ENCODE peak calls at places on chromosome 15, in ten cellular contexts. One of them, this sample, is unnamed.

GRCh38 chr15:38196116-38196515 is 56.5 kb upstream of the SPRED1 start:
- DNase-seq in GM12892: no peak
- DNase-seq in breast epithelium: no peak
- DNase-seq in SK-N-MC: no peak
- DNase-seq in K562: no peak
- DNase-seq in HL-60: no peak
- DNase-seq in HCT116: no peak
- DNase-seq in sigmoid colon: no peak
- DNase-seq in stomach: no peak
- DNase-seq in GM23338: no peak
- DNase-seq in this sample: no peak

GRCh38 chr15:29470794-29471193 is 201.2 kb upstream of the NSMCE3 start:
- DNase-seq in K562: no peak
- DNase-seq in HL-60: no peak
- DNase-seq in stomach: no peak
- DNase-seq in HCT116: no peak
- DNase-seq in sigmoid colon: no peak
- DNase-seq in breast epithelium: no peak
- DNase-seq in SK-N-MC: no peak
- DNase-seq in GM12892: no peak
- DNase-seq in GM23338: no peak
- DNase-seq in this sample: no peak

GRCh38 chr15:38479286-38479685 is 25.4 kb downstream of the FAM98B start:
- DNase-seq in stomach: no peak
- DNase-seq in HCT116: no peak
- DNase-seq in sigmoid colon: no peak
- DNase-seq in GM12892: no peak
- DNase-seq in GM23338: no peak
- DNase-seq in K562: no peak
- DNase-seq in HL-60: no peak
- DNase-seq in SK-N-MC: no peak
- DNase-seq in breast epithelium: no peak
- DNase-seq in this sample: no peak

GRCh38 chr15:69138963-69139362 is 21.5 kb upstream of the GLCE start:
- DNase-seq in GM23338: peak
- DNase-seq in stomach: no peak
- DNase-seq in breast epithelium: no peak
- DNase-seq in K562: no peak
- DNase-seq in GM12892: no peak
- DNase-seq in SK-N-MC: no peak
- DNase-seq in sigmoid colon: no peak
- DNase-seq in HL-60: no peak
- DNase-seq in HCT116: no peak
- DNase-seq in this sample: no peak

GRCh38 chr15:91874992-91875651 is 21.6 kb downstream of the SLCO3A1 start:
- DNase-seq in stomach: no peak
- DNase-seq in GM12892: no peak
- DNase-seq in sigmoid colon: no peak
- DNase-seq in breast epithelium: no peak
- DNase-seq in HCT116: no peak
- DNase-seq in K562: no peak
- DNase-seq in GM23338: peak
- DNase-seq in HL-60: no peak
- DNase-seq in SK-N-MC: no peak
- DNase-seq in this sample: peak

GRCh38 chr15:74850398-74850797 is 7.4 kb upstream of the ULK3 start:
- DNase-seq in stomach: no peak
- DNase-seq in GM23338: no peak
- DNase-seq in HL-60: no peak
- DNase-seq in sigmoid colon: no peak
- DNase-seq in SK-N-MC: no peak
- DNase-seq in K562: no peak
- DNase-seq in HCT116: no peak
- DNase-seq in breast epithelium: no peak
- DNase-seq in GM12892: no peak
- DNase-seq in this sample: no peak

GRCh38 chr15:86830304-86830703 is 750.6 kb downstream of the AGBL1 start:
- DNase-seq in HL-60: no peak
- DNase-seq in K562: no peak
- DNase-seq in stomach: no peak
- DNase-seq in HCT116: no peak
- DNase-seq in sigmoid colon: no peak
- DNase-seq in GM23338: no peak
- DNase-seq in GM12892: no peak
- DNase-seq in SK-N-MC: no peak
- DNase-seq in breast epithelium: no peak
- DNase-seq in this sample: no peak

GRCh38 chr15:89129123-89129815 is 41.0 kb downstream of the ABHD2 start:
- DNase-seq in HCT116: no peak
- DNase-seq in GM12892: peak
- DNase-seq in breast epithelium: no peak
- DNase-seq in stomach: peak
- DNase-seq in HL-60: peak
- DNase-seq in SK-N-MC: no peak
- DNase-seq in GM23338: peak
- DNase-seq in K562: peak
- DNase-seq in sigmoid colon: no peak
- DNase-seq in this sample: peak

GRCh38 chr15:91769919-91770318 is 83.6 kb upstream of the SLCO3A1 start:
- DNase-seq in GM12892: no peak
- DNase-seq in SK-N-MC: no peak
- DNase-seq in stomach: no peak
- DNase-seq in sigmoid colon: no peak
- DNase-seq in K562: no peak
- DNase-seq in HL-60: no peak
- DNase-seq in HCT116: no peak
- DNase-seq in breast epithelium: no peak
- DNase-seq in GM23338: no peak
- DNase-seq in this sample: no peak

GRCh38 chr15:70562906-70563305 is 200.5 kb downstream of the UACA start:
- DNase-seq in sigmoid colon: peak
- DNase-seq in SK-N-MC: no peak
- DNase-seq in breast epithelium: no peak
- DNase-seq in GM12892: no peak
- DNase-seq in HL-60: no peak
- DNase-seq in HCT116: no peak
- DNase-seq in GM23338: no peak
- DNase-seq in K562: no peak
- DNase-seq in stomach: no peak
- DNase-seq in this sample: no peak

GRCh38 chr15:80773122-80773551 is 6.0 kb upstream of the CEMIP start:
- DNase-seq in K562: no peak
- DNase-seq in HCT116: no peak
- DNase-seq in GM12892: no peak
- DNase-seq in sigmoid colon: no peak
- DNase-seq in HL-60: no peak
- DNase-seq in SK-N-MC: no peak
- DNase-seq in breast epithelium: no peak
- DNase-seq in GM23338: no peak
- DNase-seq in stomach: no peak
- DNase-seq in this sample: no peak

GRCh38 chr15:80769471-80770355 is 9.5 kb upstream of the CEMIP start:
- DNase-seq in GM23338: no peak
- DNase-seq in SK-N-MC: no peak
- DNase-seq in GM12892: no peak
- DNase-seq in sigmoid colon: no peak
- DNase-seq in breast epithelium: no peak
- DNase-seq in HCT116: no peak
- DNase-seq in K562: no peak
- DNase-seq in stomach: no peak
- DNase-seq in HL-60: no peak
- DNase-seq in this sample: no peak

GRCh38 chr15:80768158-80768557 is 11.0 kb upstream of the CEMIP start:
- DNase-seq in sigmoid colon: no peak
- DNase-seq in GM23338: no peak
- DNase-seq in K562: no peak
- DNase-seq in HCT116: no peak
- DNase-seq in stomach: no peak
- DNase-seq in SK-N-MC: no peak
- DNase-seq in GM12892: no peak
- DNase-seq in HL-60: no peak
- DNase-seq in breast epithelium: no peak
- DNase-seq in this sample: no peak

GRCh38 chr15:80773792-80774352 is 5.3 kb upstream of the CEMIP start:
- DNase-seq in stomach: no peak
- DNase-seq in breast epithelium: no peak
- DNase-seq in K562: no peak
- DNase-seq in HCT116: no peak
- DNase-seq in HL-60: no peak
- DNase-seq in SK-N-MC: no peak
- DNase-seq in GM12892: no peak
- DNase-seq in GM23338: no peak
- DNase-seq in sigmoid colon: no peak
- DNase-seq in this sample: no peak

GRCh38 chr15:80770356-80770705 is 8.8 kb upstream of the CEMIP start:
- DNase-seq in breast epithelium: no peak
- DNase-seq in K562: no peak
- DNase-seq in sigmoid colon: no peak
- DNase-seq in GM12892: no peak
- DNase-seq in SK-N-MC: no peak
- DNase-seq in HL-60: no peak
- DNase-seq in GM23338: no peak
- DNase-seq in HCT116: no peak
- DNase-seq in stomach: no peak
- DNase-seq in this sample: no peak
- TF ChIP-seq POLR2AphosphoS5 in breast epithelium: no peak
- TF ChIP-seq POLR2AphosphoS5 in K562: no peak
- TF ChIP-seq POLR2AphosphoS5 in sigmoid colon: no peak
- TF ChIP-seq POLR2AphosphoS5 in GM12892: no peak
- TF ChIP-seq POLR2AphosphoS5 in SK-N-MC: no peak
- TF ChIP-seq POLR2AphosphoS5 in HL-60: no peak
- TF ChIP-seq POLR2AphosphoS5 in GM23338: no peak
- TF ChIP-seq POLR2AphosphoS5 in HCT116: no peak
- TF ChIP-seq POLR2AphosphoS5 in stomach: no peak
- TF ChIP-seq POLR2AphosphoS5 in this sample: no peak

GRCh38 chr15:43775411-43775965 is 1.3 kb downstream of the ELL3 start:
- DNase-seq in SK-N-MC: no peak
- DNase-seq in breast epithelium: peak
- DNase-seq in stomach: peak
- DNase-seq in sigmoid colon: no peak
- DNase-seq in HCT116: peak
- DNase-seq in K562: no peak
- DNase-seq in HL-60: no peak
- DNase-seq in GM12892: no peak
- DNase-seq in GM23338: peak
- DNase-seq in this sample: no peak
- TF ChIP-seq POLR2AphosphoS5 in SK-N-MC: no peak
- TF ChIP-seq POLR2AphosphoS5 in breast epithelium: peak
- TF ChIP-seq POLR2AphosphoS5 in stomach: no peak
- TF ChIP-seq POLR2AphosphoS5 in sigmoid colon: peak
- TF ChIP-seq POLR2AphosphoS5 in HCT116: peak
- TF ChIP-seq POLR2AphosphoS5 in K562: no peak
- TF ChIP-seq POLR2AphosphoS5 in HL-60: no peak
- TF ChIP-seq POLR2AphosphoS5 in GM12892: no peak
- TF ChIP-seq POLR2AphosphoS5 in GM23338: peak
- TF ChIP-seq POLR2AphosphoS5 in this sample: peak

GRCh38 chr15:100720406-100720967 is 118.1 kb downstream of the ASB7 start:
- DNase-seq in sigmoid colon: no peak
- DNase-seq in GM23338: no peak
- DNase-seq in GM12892: no peak
- DNase-seq in breast epithelium: peak
- DNase-seq in stomach: no peak
- DNase-seq in SK-N-MC: no peak
- DNase-seq in HL-60: no peak
- DNase-seq in K562: no peak
- DNase-seq in HCT116: no peak
- DNase-seq in this sample: no peak

GRCh38 chr15:100723323-100723801 is 121.0 kb downstream of the ASB7 start:
- DNase-seq in sigmoid colon: no peak
- DNase-seq in SK-N-MC: no peak
- DNase-seq in GM12892: no peak
- DNase-seq in stomach: no peak
- DNase-seq in GM23338: no peak
- DNase-seq in K562: no peak
- DNase-seq in HL-60: no peak
- DNase-seq in breast epithelium: peak
- DNase-seq in HCT116: peak
- DNase-seq in this sample: peak

GRCh38 chr15:100725121-100726069 is 123.0 kb downstream of the ASB7 start:
- DNase-seq in sigmoid colon: no peak
- DNase-seq in HCT116: no peak
- DNase-seq in HL-60: no peak
- DNase-seq in GM12892: no peak
- DNase-seq in stomach: no peak
- DNase-seq in K562: no peak
- DNase-seq in GM23338: no peak
- DNase-seq in breast epithelium: peak
- DNase-seq in SK-N-MC: no peak
- DNase-seq in this sample: peak

GRCh38 chr15:100722551-100723322 is 120.3 kb downstream of the ASB7 start:
- DNase-seq in sigmoid colon: no peak
- DNase-seq in K562: no peak
- DNase-seq in HL-60: no peak
- DNase-seq in GM12892: no peak
- DNase-seq in breast epithelium: no peak
- DNase-seq in HCT116: no peak
- DNase-seq in stomach: no peak
- DNase-seq in GM23338: no peak
- DNase-seq in SK-N-MC: no peak
- DNase-seq in this sample: no peak

DNA sequence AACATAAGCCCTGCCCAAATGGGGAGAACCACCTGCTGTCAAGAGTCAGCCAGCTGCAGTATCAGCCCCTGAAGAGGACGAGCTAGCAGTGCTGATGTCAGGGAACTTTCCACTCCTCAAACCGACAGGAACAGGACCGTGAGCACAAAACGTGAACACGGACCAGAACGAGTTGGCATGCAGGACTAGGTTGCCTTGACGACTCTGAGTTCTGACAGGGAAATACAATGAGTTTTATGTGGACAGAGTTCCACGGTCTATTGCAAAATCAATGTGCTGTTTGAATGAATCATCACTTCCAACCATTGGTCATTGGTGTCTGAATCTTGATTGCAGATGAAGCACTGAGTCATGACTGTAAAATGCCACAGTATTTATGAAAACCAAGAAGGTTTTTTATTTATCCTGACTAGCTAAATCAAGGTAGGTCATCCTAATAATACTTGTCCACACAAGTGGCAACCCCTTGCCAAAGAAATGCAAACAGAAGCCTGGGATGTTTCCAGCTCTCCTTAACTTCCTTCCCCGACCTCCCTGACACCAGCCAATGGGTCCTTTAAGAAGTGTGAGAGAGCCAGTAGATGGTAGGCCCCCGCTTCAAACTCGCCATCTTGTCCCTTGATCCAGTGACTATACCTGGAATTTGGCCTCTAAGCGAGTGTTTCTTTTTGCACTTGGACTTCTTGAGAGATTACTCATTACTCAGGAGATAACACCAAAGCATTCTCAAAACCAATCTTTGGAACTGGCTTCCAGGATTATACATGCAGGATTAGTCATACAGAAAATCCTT is 119.6 kb downstream of the ASB7 start:
- DNase-seq in SK-N-MC: no peak
- DNase-seq in GM12892: no peak
- DNase-seq in HL-60: peak
- DNase-seq in sigmoid colon: peak
- DNase-seq in stomach: peak
- DNase-seq in GM23338: no peak
- DNase-seq in breast epithelium: peak
- DNase-seq in K562: no peak
- DNase-seq in HCT116: peak
- DNase-seq in this sample: peak
- TF ChIP-seq POLR2AphosphoS5 in SK-N-MC: no peak
- TF ChIP-seq POLR2AphosphoS5 in GM12892: no peak
- TF ChIP-seq POLR2AphosphoS5 in HL-60: no peak
- TF ChIP-seq POLR2AphosphoS5 in sigmoid colon: peak
- TF ChIP-seq POLR2AphosphoS5 in stomach: peak
- TF ChIP-seq POLR2AphosphoS5 in GM23338: no peak
- TF ChIP-seq POLR2AphosphoS5 in breast epithelium: peak
- TF ChIP-seq POLR2AphosphoS5 in K562: no peak
- TF ChIP-seq POLR2AphosphoS5 in HCT116: peak
- TF ChIP-seq POLR2AphosphoS5 in this sample: peak

GRCh38 chr15:40372966-40373365 is 9.6 kb upstream of the KNSTRN start:
- DNase-seq in GM23338: peak
- DNase-seq in K562: no peak
- DNase-seq in HCT116: no peak
- DNase-seq in SK-N-MC: no peak
- DNase-seq in stomach: no peak
- DNase-seq in sigmoid colon: no peak
- DNase-seq in HL-60: peak
- DNase-seq in breast epithelium: no peak
- DNase-seq in GM12892: no peak
- DNase-seq in this sample: peak
- TF ChIP-seq POLR2AphosphoS5 in GM23338: no peak
- TF ChIP-seq POLR2AphosphoS5 in K562: no peak
- TF ChIP-seq POLR2AphosphoS5 in HCT116: no peak
- TF ChIP-seq POLR2AphosphoS5 in SK-N-MC: no peak
- TF ChIP-seq POLR2AphosphoS5 in stomach: no peak
- TF ChIP-seq POLR2AphosphoS5 in sigmoid colon: no peak
- TF ChIP-seq POLR2AphosphoS5 in HL-60: no peak
- TF ChIP-seq POLR2AphosphoS5 in breast epithelium: no peak
- TF ChIP-seq POLR2AphosphoS5 in GM12892: no peak
- TF ChIP-seq POLR2AphosphoS5 in this sample: no peak

This sample was measured in upper lobe of left lung.